ENCODE peak calls at places on chromosomes 13 and 19, in six cellular contexts. T is endodermal cell, J is right atrium auricular region, V is H1, H is cardiac muscle cell, I is tibial artery. A is an unnamed sample.

GRCh38 chr19:50835785-50836542 is 2.6 kb upstream of the KLK15 start:
- DNase-seq in T (peak; percentile 91), J (no peak), V (no peak), H (peak; percentile 67), I (no peak), A (no peak)

GRCh38 chr19:55176116-55176515 is 4.0 kb downstream of the SYT5 start:
- DNase-seq in T (no peak), J (no peak), V (no peak), H (no peak), I (no peak), A (no peak)

GRCh38 chr13:55155046-55155445 is 1985.7 kb upstream of the PRR20A start:
- DNase-seq in T (no peak), J (no peak), V (no peak), H (no peak), I (no peak), A (no peak)

GRCh38 chr19:10762656-10763055 is 44.8 kb downstream of the DNM2 start:
- DNase-seq in T (no peak), J (no peak), V (no peak), H (no peak), I (no peak), A (no peak)

GRCh38 chr13:32033744-32034143 is 2.2 kb downstream of the FRY start:
- DNase-seq in T (no peak), J (no peak), V (no peak), H (no peak), I (no peak), A (no peak)

GRCh38 chr13:41268764-41269163 is 5.4 kb upstream of the MTRF1 start:
- DNase-seq in T (no peak), J (no peak), V (no peak), H (peak; percentile 14), I (no peak), A (no peak)

GRCh38 chr13:94656766-94657165 is 55.1 kb downstream of the GPR180 start:
- DNase-seq in T (no peak), J (no peak), V (no peak), H (peak; percentile 75), I (no peak), A (no peak)

GRCh38 chr19:10194500-10195198 is at the start of gene DNMT1:
- DNase-seq in T (peak; percentile 99), J (peak; percentile 93), V (peak; percentile 85), H (peak; percentile 98), I (peak; percentile 94), A (peak; percentile 93)

GRCh38 chr13:99278199-99278598 is 20.0 kb upstream of the GPR18 start:
- DNase-seq in T (no peak), J (no peak), V (no peak), H (no peak), I (no peak), A (no peak)

GRCh38 chr19:7870571-7871279 is 3.5 kb downstream of the PRR36 start:
- DNase-seq in T (peak; percentile 92), J (no peak), V (peak; percentile 82), H (peak; percentile 22), I (no peak), A (no peak)

GRCh38 chr13:106594986-106595385 is 27.0 kb upstream of the ARGLU1 start:
- DNase-seq in T (no peak), J (no peak), V (no peak), H (no peak), I (no peak), A (no peak)

GRCh38 chr13:78137404-78138142 is 218.9 kb upstream of the EDNRB start:
- DNase-seq in T (peak; percentile 81), J (no peak), V (peak; percentile 33), H (peak; percentile 74), I (no peak), A (no peak)

GRCh38 chr13:31172001-31172400 is 10.3 kb upstream of the HSPH1 start:
- DNase-seq in T (no peak), J (no peak), V (no peak), H (peak; percentile 84), I (no peak), A (no peak)

GRCh38 chr13:66425741-66426140 is 804.4 kb downstream of the PCDH9 start:
- DNase-seq in T (no peak), J (no peak), V (no peak), H (no peak), I (no peak), A (no peak)

GRCh38 chr13:107466326-107466725 is 749.0 kb downstream of the LIG4 start:
- DNase-seq in T (peak; percentile 52), J (no peak), V (peak; percentile 15), H (peak; percentile 38), I (no peak), A (no peak)

GRCh38 chr13:114043421-114044053 is 69.7 kb upstream of the C13orf46 start:
- DNase-seq in T (peak; percentile 89), J (peak; percentile 85), V (no peak), H (peak; percentile 96), I (peak; percentile 70), A (no peak)

GRCh38 chr13:29849071-29849541 is 1.3 kb downstream of the UBL3 start:
- DNase-seq in T (peak; percentile 53), J (no peak), V (no peak), H (peak; percentile 12), I (peak; percentile 31), A (no peak)

GRCh38 chr19:54136086-54136863 is 1.3 kb upstream of the CNOT3 start:
- DNase-seq in T (peak; percentile 56), J (peak; percentile 59), V (no peak), H (no peak), I (no peak), A (no peak)

GRCh38 chr13:21970918-21971317 is 300.0 kb downstream of the FGF9 start:
- DNase-seq in T (no peak), J (no peak), V (no peak), H (no peak), I (no peak), A (no peak)

GRCh38 chr13:81577601-81578000 is 1236.7 kb upstream of the SPRY2 start:
- DNase-seq in T (no peak), J (no peak), V (no peak), H (peak; percentile 5), I (no peak), A (no peak)

GRCh38 chr13:27965740-27966640 is 3.1 kb downstream of the CDX2 start:
- DNase-seq in T (peak; percentile 92), J (no peak), V (peak; percentile 91), H (no peak), I (no peak), A (no peak)

GRCh38 chr13:47499358-47500150 is 501.5 kb downstream of the SUCLA2 start:
- DNase-seq in T (no peak), J (no peak), V (no peak), H (peak; percentile 71), I (no peak), A (no peak)

GRCh38 chr13:39952244-39953233 is 297.1 kb downstream of the COG6 start:
- DNase-seq in T (no peak), J (no peak), V (no peak), H (peak; percentile 69), I (no peak), A (no peak)

GRCh38 chr13:44790289-44790688 is 199.0 kb downstream of the NUFIP1 start:
- DNase-seq in T (peak; percentile 75), J (no peak), V (peak; percentile 13), H (no peak), I (no peak), A (no peak)

GRCh38 chr13:114062754-114063153 is 69.7 kb downstream of the RASA3 start:
- DNase-seq in T (no peak), J (no peak), V (no peak), H (peak; percentile 31), I (no peak), A (no peak)

GRCh38 chr19:14369399-14370168 is 11.7 kb upstream of the ADGRE5 start:
- DNase-seq in T (no peak), J (peak; percentile 77), V (no peak), H (peak; percentile 63), I (no peak), A (no peak)

DNA sequence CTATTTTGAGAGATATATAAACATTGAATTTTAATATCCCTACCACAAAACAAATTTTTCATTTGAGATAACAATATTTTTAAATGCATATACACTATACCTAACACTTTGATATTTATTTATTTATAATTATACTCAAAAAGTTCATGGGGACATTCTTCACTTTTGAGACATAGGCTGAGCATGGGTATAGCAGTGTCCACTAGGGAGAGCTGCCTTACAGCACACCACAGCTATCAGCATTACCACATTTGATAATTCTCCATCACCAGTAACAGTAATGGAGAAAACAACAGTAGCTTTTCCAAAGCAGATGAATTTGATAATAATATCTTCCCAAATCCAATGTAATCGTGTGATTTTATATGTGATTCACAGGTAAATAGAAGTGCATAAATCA is 626.1 kb downstream of the DACH1 start:
- DNase-seq in T (peak; percentile 39), J (no peak), V (no peak), H (peak; percentile 32), I (no peak), A (no peak)
- TF ChIP-seq CTCF in T (peak; percentile 77), J (no peak), V (no peak), H (peak; percentile 51), I (no peak), A (no peak)

DNA sequence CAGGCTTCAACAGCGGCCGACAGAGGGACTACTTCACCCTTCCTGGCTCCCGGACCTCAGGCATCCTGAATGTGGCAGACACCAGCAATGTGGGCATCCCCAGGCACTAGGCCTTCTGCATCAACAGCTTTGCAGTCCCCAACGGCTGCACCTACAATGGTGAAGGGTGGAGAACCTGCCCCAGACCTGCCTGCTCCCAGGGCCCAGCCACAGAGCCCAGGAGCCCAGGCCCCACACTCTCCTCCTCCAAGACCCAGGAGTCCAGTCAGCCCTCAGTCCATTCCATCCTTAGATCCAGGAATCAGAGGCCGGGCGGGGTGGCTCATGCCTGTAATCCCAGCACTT is 34.5 kb downstream of the HPN start:
- DNase-seq in T (no peak), J (no peak), V (no peak), H (no peak), I (no peak), A (no peak)
- H3K4me3 ChIP-seq in T (no peak overlapping the region), J (no peak overlapping the region), V (no peak overlapping the region), H (no peak overlapping the region), I (no peak overlapping the region), A (no peak overlapping the region)

GRCh38 chr19:20661150-20661819 is at the start of gene ZNF626:
- DNase-seq in T (peak; percentile 98), J (peak; percentile 99), V (peak; percentile 91), H (peak; percentile 99), I (peak; percentile 99), A (peak; percentile 96)
- H3K27ac ChIP-seq in T (peak within 1 kb of the TSS; percentile 95), J (peak within 1 kb of the TSS; percentile 89), V (peak within 1 kb of the TSS; percentile 98), H (peak within 1 kb of the TSS; percentile 98), I (peak within 1 kb of the TSS; percentile 93), A (peak within 1 kb of the TSS; percentile 89)

DNA sequence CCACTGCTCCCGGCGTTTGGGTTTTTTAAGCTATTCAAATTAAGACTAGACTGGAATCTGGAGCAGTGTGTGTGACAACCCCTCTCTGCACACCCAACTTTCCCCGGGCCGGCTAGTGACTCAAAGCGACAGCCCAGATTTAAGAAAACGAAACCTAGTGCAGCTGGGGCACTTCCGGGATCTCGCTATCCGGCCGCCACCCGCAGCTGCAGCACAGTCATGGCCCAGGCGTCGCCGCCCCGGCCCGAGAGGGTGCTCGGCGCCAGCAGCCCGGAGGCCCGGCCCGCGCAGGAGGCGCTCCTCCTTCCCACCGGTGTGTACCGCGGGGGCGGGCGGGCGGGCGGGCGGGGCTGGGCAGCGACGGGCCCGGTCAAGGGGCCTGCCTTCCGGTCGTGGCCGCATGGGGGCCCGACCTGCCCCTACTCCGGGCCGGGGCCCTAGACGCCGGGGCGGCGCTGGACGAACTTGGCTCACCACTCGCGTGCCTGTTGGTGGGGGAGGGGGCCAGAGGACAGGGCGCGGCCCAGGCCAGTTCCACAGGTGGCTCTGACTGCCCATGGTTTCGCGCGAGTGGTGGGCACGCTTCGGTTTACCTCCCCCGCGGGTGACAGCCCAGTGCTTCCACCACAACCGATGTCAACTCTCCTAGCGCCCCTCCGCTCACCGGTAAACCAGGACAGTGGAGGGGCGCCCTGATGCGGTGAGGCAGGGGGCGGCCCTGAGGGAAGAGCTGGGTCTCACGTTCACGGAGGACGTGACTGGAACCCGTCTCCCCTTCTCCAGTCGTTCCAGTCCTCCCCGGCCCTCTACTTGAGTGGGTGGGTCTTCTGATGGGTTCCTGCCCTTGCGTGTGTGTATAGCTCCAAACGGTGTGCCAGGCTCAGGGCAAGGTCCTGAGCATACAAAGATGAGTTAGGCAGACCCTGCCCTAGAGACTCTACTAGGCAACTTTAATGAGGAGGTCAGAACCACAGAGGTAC is at the start of gene PHF11:
- DNase-seq in T (peak; percentile 89), J (peak; percentile 88), V (no peak), H (peak; percentile 75), I (peak; percentile 82), A (peak; percentile 89)
- TF ChIP-seq CTCF in T (peak; percentile 56), J (no peak), V (peak; percentile 13), H (no peak), I (no peak), A (no peak)